ENCODE peak calls at places on chromosomes 6 and 20, in seven cellular contexts. X, V, T, A, G, F and R are unnamed samples. For H3K27me3, the result is how much of the 10 kb centered on the place peaks cover.

GRCh38 chr6:42046491-42047219 is 3.7 kb upstream of the TAF8 start:
- DNase-seq in F (no peak), T (no peak), V (peak), A (no peak), X (no peak), G (no peak), R (no peak)

GRCh38 chr6:28117386-28118050 is 6.9 kb upstream of the ZSCAN16 start:
- DNase-seq in A (no peak), X (no peak), G (no peak), V (no peak), T (no peak), F (no peak), R (no peak)

GRCh38 chr6:104428201-104428600 is 431.5 kb downstream of the HACE1 start:
- DNase-seq in T (no peak), X (no peak), G (no peak), V (no peak), A (no peak), F (no peak), R (no peak)

GRCh38 chr6:136782021-136782770 is 10.1 kb downstream of the MAP3K5 start:
- DNase-seq in T (no peak), G (no peak), V (peak), A (no peak), X (no peak), F (no peak), R (peak)

GRCh38 chr6:29746050-29746449 is 22.8 kb downstream of the HLA-F start:
- DNase-seq in V (no peak), G (no peak), X (no peak), A (no peak), T (no peak), F (no peak), R (no peak)

GRCh38 chr6:72260489-72260888 is 361.4 kb upstream of the KCNQ5 start:
- DNase-seq in G (no peak), F (no peak), T (no peak), V (no peak), X (no peak), A (no peak), R (no peak)

GRCh38 chr6:121733216-121733615 is 297.8 kb downstream of the GJA1 start:
- DNase-seq in T (no peak), X (no peak), V (peak), F (no peak), G (no peak), A (no peak), R (no peak)

GRCh38 chr20:46572181-46572580 is 21.7 kb upstream of the OCSTAMP start:
- DNase-seq in X (no peak), T (no peak), A (peak), V (peak), G (peak), F (no peak), R (no peak)

GRCh38 chr6:45423111-45423900 is 45.6 kb upstream of the SUPT3H start:
- DNase-seq in X (peak), G (peak), V (peak), A (peak), T (peak), F (no peak), R (no peak)

GRCh38 chr6:91562955-91563354 is 976.1 kb upstream of the MAP3K7 start:
- DNase-seq in T (no peak), G (no peak), X (no peak), V (no peak), A (no peak), F (no peak), R (no peak)

GRCh38 chr20:44601801-44602204 is 19.4 kb downstream of the PKIG start:
- DNase-seq in T (no peak), F (no peak), G (peak), X (no peak), A (peak), V (peak), R (peak)

GRCh38 chr6:90382760-90383159 is 86.1 kb upstream of the BACH2 start:
- DNase-seq in A (no peak), V (no peak), T (no peak), F (no peak), G (no peak), X (no peak), R (no peak)

GRCh38 chr20:63498950-63499332 is at the start of gene EEF1A2:
- DNase-seq in T (no peak), X (peak), G (peak), A (peak), F (no peak), V (no peak), R (no peak)

GRCh38 chr6:44049163-44049988 is 77.9 kb downstream of the MRPL14 start:
- DNase-seq in A (no peak), F (no peak), X (no peak), V (peak), G (no peak), T (no peak), R (peak)

GRCh38 chr20:46237221-46237620 is 71.1 kb downstream of the CDH22 start:
- DNase-seq in G (no peak), F (no peak), V (no peak), X (peak), A (no peak), T (no peak), R (no peak)

GRCh38 chr20:16001286-16001685 is 572.0 kb downstream of the KIF16B start:
- DNase-seq in A (no peak), V (no peak), T (no peak), X (no peak), F (no peak), G (no peak), R (no peak)

GRCh38 chr6:82957171-82957894 is 108.3 kb downstream of the UBE3D start:
- DNase-seq in A (no peak), F (no peak), X (no peak), T (no peak), V (no peak), G (no peak), R (no peak)

GRCh38 chr20:36726168-36726567 is 19.7 kb downstream of the NDRG3 start:
- DNase-seq in T (no peak), A (peak), F (no peak), X (no peak), G (no peak), V (no peak), R (no peak)

GRCh38 chr6:83878902-83879644 is 19.6 kb downstream of the CYB5R4 start:
- DNase-seq in G (no peak), V (no peak), T (no peak), X (no peak), A (no peak), F (no peak), R (peak)

GRCh38 chr6:26175428-26176181 is 88.4 kb downstream of the HFE start:
- DNase-seq in A (peak), G (no peak), V (peak), X (peak), T (no peak), F (no peak), R (peak)

GRCh38 chr6:96542702-96543101 is 20.2 kb upstream of the FHL5 start:
- DNase-seq in A (no peak), V (peak), G (no peak), X (peak), F (no peak), T (no peak), R (no peak)

GRCh38 chr20:19737025-19737424 is 21.0 kb upstream of the RIN2 start:
- DNase-seq in V (peak), G (no peak), X (no peak), F (no peak), A (peak), T (no peak), R (peak)

GRCh38 chr6:18538315-18538714 is 151.2 kb downstream of the RNF144B start:
- DNase-seq in T (no peak), V (no peak), A (no peak), X (no peak), F (no peak), G (no peak), R (no peak)

GRCh38 chr6:144151010-144151727 is 852 bp downstream of the STX11 start:
- DNase-seq in G (no peak), V (no peak), X (peak), A (peak), T (no peak), F (no peak), R (peak)

GRCh38 chr6:16576391-16577368 is 184.6 kb downstream of the ATXN1 start:
- DNase-seq in F (no peak), G (no peak), T (peak), X (no peak), V (no peak), A (no peak), R (peak)

GRCh38 chr6:28953039-28953872 is 29.5 kb upstream of the TRIM27 start:
- DNase-seq in X (peak), A (no peak), G (no peak), T (peak), V (peak), F (peak), R (peak)

GRCh38 chr6:19303381-19303780 is 533.8 kb upstream of the ID4 start:
- DNase-seq in X (no peak), A (no peak), G (no peak), V (no peak), F (no peak), T (no peak), R (peak)

DNA sequence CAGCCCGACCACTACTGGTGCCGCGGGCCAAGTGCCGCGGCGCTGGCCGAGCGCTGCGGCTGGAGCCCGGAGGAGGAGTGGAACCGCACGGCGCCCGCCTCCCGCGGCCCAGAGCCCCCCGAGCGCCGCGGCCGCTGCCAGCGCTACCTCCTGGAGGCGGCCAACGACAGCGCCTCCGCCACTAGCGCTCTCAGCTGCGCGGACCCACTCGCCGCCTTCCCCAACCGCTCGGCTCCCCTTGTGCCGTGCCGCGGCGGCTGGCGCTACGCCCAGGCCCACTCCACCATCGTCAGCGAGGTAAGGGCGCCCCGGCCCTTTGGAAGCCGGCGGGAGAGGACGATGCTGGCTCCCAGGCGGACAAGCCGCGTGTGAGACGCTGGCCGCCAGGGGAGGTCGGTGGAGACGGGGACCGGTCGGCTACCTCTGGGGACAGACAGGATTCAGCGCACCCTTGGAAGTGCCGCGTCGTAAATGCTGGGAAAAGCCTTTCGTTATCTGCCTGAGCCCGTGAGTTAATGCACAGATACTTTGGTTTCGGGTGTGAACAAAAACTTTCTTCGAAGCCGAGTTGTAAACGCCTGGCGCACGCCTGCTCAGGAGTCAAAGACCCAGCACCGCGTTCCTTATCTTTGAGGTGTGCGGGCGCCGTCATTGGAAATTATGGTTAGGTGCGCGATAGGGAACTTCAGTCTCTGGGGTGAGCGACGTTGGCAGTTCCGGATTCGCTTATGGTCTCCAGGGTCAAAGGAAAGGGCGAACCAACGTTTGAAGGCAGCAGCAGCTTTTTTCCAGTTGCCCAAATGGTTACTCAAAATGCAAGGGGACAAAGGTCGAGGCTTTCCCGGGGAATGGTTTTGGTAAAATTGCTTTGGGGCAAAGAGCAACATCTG is 619 bp downstream of the SLC22A3 start:
- DNase-seq in F (no peak), A (peak), T (no peak), X (peak), V (peak), G (no peak), R (peak)
- H3K27ac ChIP-seq in F (no peak), A (peak), T (no peak), X (no peak), V (no peak), G (peak), R (peak)

GRCh38 chr6:10743514-10743913 is 4.1 kb upstream of the TMEM14B start:
- DNase-seq in F (no peak), A (no peak), X (no peak), T (no peak), G (no peak), V (no peak), R (no peak)
- H3K27me3 ChIP-seq in F (under half), A (under half), X (under half), T (under half), G (under half), V (under half), R (under half)

GRCh38 chr6:157909282-157909664 is 72.4 kb upstream of the SYNJ2 start:
- DNase-seq in X (no peak), F (no peak), A (no peak), V (no peak), G (no peak), T (no peak), R (no peak)
- H3K27ac ChIP-seq in X (no peak), F (no peak), A (no peak), V (no peak), G (no peak), T (no peak), R (no peak)

GRCh38 chr20:2394411-2395055 is 13.8 kb downstream of the TGM6 start:
- DNase-seq in X (no peak), F (no peak), T (no peak), G (no peak), V (no peak), A (no peak), R (no peak)

GRCh38 chr20:2387580-2387979 is 6.9 kb downstream of the TGM6 start:
- DNase-seq in V (no peak), X (no peak), A (no peak), F (no peak), T (no peak), G (no peak), R (no peak)

GRCh38 chr20:2395136-2395535 is 14.4 kb downstream of the TGM6 start:
- DNase-seq in F (no peak), X (no peak), T (no peak), V (no peak), A (no peak), G (no peak), R (no peak)

GRCh38 chr20:2387180-2387577 is 6.5 kb downstream of the TGM6 start:
- DNase-seq in T (no peak), X (peak), A (no peak), G (no peak), F (peak), V (peak), R (no peak)

GRCh38 chr20:2390971-2391675 is 10.4 kb downstream of the TGM6 start:
- DNase-seq in F (no peak), G (no peak), X (no peak), T (no peak), V (no peak), A (no peak), R (no peak)
- H3K27me3 ChIP-seq in F (under half), G (under half), X (under half), T (under half), V (under half), A (under half), R (under half)

DNA sequence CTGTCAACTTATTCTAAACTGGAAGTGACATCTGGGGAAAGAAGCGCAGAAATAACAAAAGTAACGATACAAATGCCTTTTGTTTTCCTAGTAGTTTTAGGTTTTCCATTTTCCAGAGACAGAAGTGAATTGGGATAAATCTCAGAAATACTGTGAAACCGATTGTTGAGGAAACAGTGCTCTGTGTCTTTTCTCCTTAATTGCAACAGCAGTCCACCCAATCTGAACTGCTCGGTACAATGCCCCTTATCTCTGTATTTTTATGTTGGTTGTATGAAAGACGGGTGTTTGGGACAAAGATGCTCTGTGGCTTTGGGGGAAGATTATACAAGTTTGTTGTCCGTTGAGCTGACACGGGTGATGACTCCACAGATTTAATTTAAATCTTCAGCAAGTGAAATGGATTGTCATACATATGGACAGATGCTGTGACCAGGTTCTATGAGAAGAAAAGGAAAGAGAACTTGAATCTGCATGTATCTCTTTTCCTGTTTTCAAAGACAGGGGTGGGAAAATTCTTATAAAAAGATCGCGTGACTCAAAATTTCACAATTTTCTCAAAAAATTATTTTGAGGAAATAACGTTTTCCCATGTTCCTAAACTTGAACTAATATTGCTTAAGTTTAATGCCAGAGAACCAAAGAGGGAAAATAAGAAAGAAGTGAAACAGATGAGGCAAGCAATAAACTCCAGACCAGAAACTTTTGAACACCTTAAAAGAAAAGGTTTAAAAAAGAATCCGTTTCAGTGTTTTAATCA is 41.2 kb downstream of the SASH1 start:
- DNase-seq in T (no peak), F (no peak), G (no peak), V (no peak), A (no peak), X (no peak), R (no peak)
- H3K27ac ChIP-seq in T (no peak), F (no peak), G (peak), V (no peak), A (no peak), X (no peak), R (no peak)

DNA sequence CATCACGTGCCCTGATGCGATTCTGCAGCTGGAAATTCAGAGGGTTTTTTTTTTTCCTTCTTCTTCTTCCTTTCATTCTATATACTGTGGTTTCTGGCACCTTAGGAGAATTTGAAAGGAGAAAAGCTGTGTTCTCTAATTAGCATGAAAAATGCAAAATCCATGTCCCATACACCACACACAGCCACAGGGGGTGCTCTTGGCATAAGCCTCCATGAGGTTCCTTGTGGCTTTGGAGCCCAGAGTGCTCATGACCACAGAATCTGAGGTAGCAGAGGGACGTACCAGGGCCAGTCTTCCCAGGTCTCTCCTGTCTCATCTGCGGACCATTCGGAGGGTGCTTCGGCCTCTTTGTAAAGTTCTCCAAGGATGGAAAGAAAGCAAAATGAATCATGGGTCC is 258.4 kb upstream of the CDH4 start:
- DNase-seq in T (no peak), G (no peak), F (no peak), A (no peak), X (no peak), V (no peak), R (no peak)
- H3K27me3 ChIP-seq in T (under half), G (half or more), F (under half), A (under half), X (under half), V (under half), R (under half)